ENCODE peak calls at places on chromosomes 7 and 10, in eight cellular contexts. C is MG63, V is iPS DF 6.9, E is fibroblast of lung, B is BE2C, F is GM23248, D is H7, K is adrenal gland. S is an unnamed sample.

GRCh38 chr7:36487756-36488336 is 98.2 kb downstream of the ANLN start:
- DNase-seq in C (no peak), V (no peak), E (peak; percentile 48), B (peak; percentile 26), F (peak; percentile 69), D (peak; percentile 30), K (no peak), S (no peak)

GRCh38 chr7:98357751-98358161 is 43.1 kb downstream of the BAIAP2L1 start:
- DNase-seq in C (peak; percentile 69), V (no peak), E (peak; percentile 84), B (no peak), F (peak; percentile 88), D (no peak), K (peak; percentile 90), S (no peak)

GRCh38 chr7:50771120-50772002 is 11.3 kb downstream of the GRB10 start:
- DNase-seq in C (no peak), V (no peak), E (no peak), B (no peak), F (no peak), D (no peak), K (no peak), S (no peak)

GRCh38 chr10:34334908-34335307 is 480.2 kb downstream of the PARD3 start:
- DNase-seq in C (no peak), V (no peak), E (no peak), B (no peak), F (no peak), D (no peak), K (no peak), S (no peak)

GRCh38 chr7:19143930-19144574 is 1.2 kb downstream of the FERD3L start:
- DNase-seq in C (no peak), V (no peak), E (no peak), B (no peak), F (peak; percentile 7), D (peak; percentile 61), K (no peak), S (no peak)

GRCh38 chr7:4006687-4007086 is 675.4 kb upstream of the FOXK1 start:
- DNase-seq in C (no peak), V (no peak), E (peak; percentile 6), B (no peak), F (no peak), D (no peak), K (peak; percentile 59), S (no peak)

GRCh38 chr7:17369686-17370426 is 71.4 kb downstream of the AHR start:
- DNase-seq in C (peak; percentile 15), V (no peak), E (peak; percentile 87), B (no peak), F (peak; percentile 95), D (no peak), K (no peak), S (no peak)

GRCh38 chr10:8049874-8050560 is 4.5 kb upstream of the GATA3 start:
- DNase-seq in C (no peak), V (no peak), E (no peak), B (no peak), F (no peak), D (peak; percentile 85), K (no peak), S (no peak)

GRCh38 chr7:100629117-100629711 is 12.1 kb downstream of the TFR2 start:
- DNase-seq in C (no peak), V (no peak), E (no peak), B (peak; percentile 75), F (peak; percentile 32), D (peak; percentile 94), K (no peak), S (no peak)

GRCh38 chr10:132385721-132386418 is 11.1 kb upstream of the PWWP2B start:
- DNase-seq in C (no peak), V (no peak), E (no peak), B (no peak), F (no peak), D (peak; percentile 46), K (no peak), S (peak; percentile 12)

GRCh38 chr10:132460071-132460470 is 63.1 kb downstream of the PWWP2B start:
- DNase-seq in C (no peak), V (no peak), E (no peak), B (peak; percentile 4), F (no peak), D (peak; percentile 67), K (no peak), S (peak; percentile 34)

GRCh38 chr10:131726460-131726861 is 174.3 kb upstream of the PPP2R2D start:
- DNase-seq in C (no peak), V (no peak), E (no peak), B (no peak), F (peak; percentile 2), D (peak; percentile 86), K (peak; percentile 82), S (peak; percentile 40)

GRCh38 chr7:35253680-35254495 is at the start of gene TBX20:
- DNase-seq in C (peak; percentile 86), V (no peak), E (peak; percentile 44), B (peak; percentile 91), F (peak; percentile 47), D (peak; percentile 91), K (peak; percentile 83), S (peak; percentile 41)

GRCh38 chr7:121798896-121799295 is 74.1 kb upstream of the PTPRZ1 start:
- DNase-seq in C (no peak), V (peak; percentile 39), E (peak; percentile 45), B (no peak), F (no peak), D (peak; percentile 21), K (no peak), S (no peak)

GRCh38 chr10:113947138-113948011 is 92.9 kb downstream of the NHLRC2 start:
- DNase-seq in C (no peak), V (no peak), E (peak; percentile 43), B (peak; percentile 59), F (no peak), D (no peak), K (no peak), S (no peak)

GRCh38 chr10:22599048-22599561 is 115.3 kb downstream of the PIP4K2A start:
- DNase-seq in C (peak; percentile 33), V (no peak), E (peak; percentile 87), B (no peak), F (peak; percentile 82), D (no peak), K (no peak), S (no peak)

GRCh38 chr7:144384555-144385245 is 18.8 kb downstream of the NOBOX start:
- DNase-seq in C (peak; percentile 12), V (no peak), E (peak; percentile 87), B (no peak), F (no peak), D (no peak), K (peak; percentile 5), S (no peak)

GRCh38 chr10:14906765-14907164 is 28.1 kb downstream of the SUV39H2 start:
- DNase-seq in C (no peak), V (no peak), E (no peak), B (no peak), F (no peak), D (no peak), K (no peak), S (no peak)

GRCh38 chr10:14910953-14911352 is 32.3 kb downstream of the SUV39H2 start:
- DNase-seq in C (no peak), V (no peak), E (no peak), B (no peak), F (no peak), D (no peak), K (no peak), S (no peak)

GRCh38 chr10:14905890-14906289 is 27.2 kb downstream of the SUV39H2 start:
- DNase-seq in C (no peak), V (no peak), E (no peak), B (no peak), F (no peak), D (no peak), K (no peak), S (no peak)

GRCh38 chr10:14904864-14905263 is 26.2 kb downstream of the SUV39H2 start:
- DNase-seq in C (no peak), V (no peak), E (no peak), B (no peak), F (no peak), D (no peak), K (no peak), S (no peak)

GRCh38 chr10:14909101-14909500 is 30.4 kb downstream of the SUV39H2 start:
- DNase-seq in C (no peak), V (no peak), E (no peak), B (no peak), F (no peak), D (no peak), K (no peak), S (no peak)
- H3K36me3 ChIP-seq in C (peaks cover 96% of the 10 kb centered on the region), V (peaks cover 5% of the 10 kb centered on the region), E (peaks cover 8% of the 10 kb centered on the region), B (peaks cover 65% of the 10 kb centered on the region), F (peaks cover 40% of the 10 kb centered on the region), D (peaks cover 10% of the 10 kb centered on the region), K (peaks cover 15% of the 10 kb centered on the region), S (no peaks in the 10 kb centered on the region)

GRCh38 chr7:42929449-42929848 is 2.5 kb downstream of the PSMA2 start:
- DNase-seq in C (no peak), V (no peak), E (no peak), B (no peak), F (no peak), D (no peak), K (no peak), S (no peak)
- H3K36me3 ChIP-seq in C (peaks cover 45% of the 10 kb centered on the region), V (peaks cover 7% of the 10 kb centered on the region), E (peaks cover 3% of the 10 kb centered on the region), B (peaks cover 20% of the 10 kb centered on the region), F (peaks cover 26% of the 10 kb centered on the region), D (peaks cover 21% of the 10 kb centered on the region), K (peaks cover 28% of the 10 kb centered on the region), S (peaks cover 11% of the 10 kb centered on the region)

GRCh38 chr10:86597306-86597705 is 57.0 kb upstream of the OPN4 start:
- DNase-seq in C (no peak), V (no peak), E (no peak), B (no peak), F (no peak), D (no peak), K (no peak), S (no peak)

GRCh38 chr10:86596266-86596665 is 58.1 kb upstream of the OPN4 start:
- DNase-seq in C (peak; percentile 69), V (no peak), E (peak; percentile 27), B (no peak), F (peak; percentile 42), D (no peak), K (no peak), S (no peak)

GRCh38 chr10:86598151-86598550 is 56.2 kb upstream of the OPN4 start:
- DNase-seq in C (no peak), V (no peak), E (peak; percentile 45), B (no peak), F (peak; percentile 49), D (no peak), K (no peak), S (no peak)

GRCh38 chr10:86594535-86594934 is 59.8 kb upstream of the OPN4 start:
- DNase-seq in C (peak; percentile 51), V (no peak), E (peak; percentile 56), B (no peak), F (peak; percentile 44), D (no peak), K (no peak), S (no peak)

DNA sequence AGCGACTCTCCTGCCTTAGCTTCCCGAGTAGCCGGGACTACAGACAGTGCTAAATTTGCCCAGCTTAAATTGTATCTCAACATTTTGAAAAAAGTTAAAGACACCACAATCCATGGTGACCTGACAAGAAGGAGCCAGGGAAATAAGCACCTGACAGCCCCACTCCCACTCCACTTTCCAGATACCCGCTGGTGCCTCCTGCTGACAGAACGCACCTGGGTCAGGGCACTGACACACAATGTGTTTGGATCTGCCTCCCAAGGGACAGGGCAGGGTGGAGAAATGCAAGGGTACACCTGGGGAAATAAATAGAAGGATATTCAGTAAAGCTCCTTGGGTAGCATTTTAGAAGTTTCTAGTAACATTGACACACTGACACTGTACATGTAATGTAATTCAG is 58.9 kb upstream of the OPN4 start:
- DNase-seq in C (no peak), V (no peak), E (no peak), B (no peak), F (no peak), D (no peak), K (no peak), S (no peak)
- H3K36me3 ChIP-seq in C (no peaks in the 10 kb centered on the region), V (no peaks in the 10 kb centered on the region), E (no peaks in the 10 kb centered on the region), B (no peaks in the 10 kb centered on the region), F (no peaks in the 10 kb centered on the region), D (no peaks in the 10 kb centered on the region), K (no peaks in the 10 kb centered on the region), S (no peaks in the 10 kb centered on the region)

GRCh38 chr7:56053379-56053778 is 1.8 kb downstream of the CCT6A start:
- DNase-seq in C (no peak), V (no peak), E (no peak), B (no peak), F (no peak), D (no peak), K (no peak), S (no peak)
- H3K36me3 ChIP-seq in C (peaks cover 64% of the 10 kb centered on the region), V (peaks cover 12% of the 10 kb centered on the region), E (peaks cover 11% of the 10 kb centered on the region), B (peaks cover 60% of the 10 kb centered on the region), F (peaks cover 44% of the 10 kb centered on the region), D (peaks cover 40% of the 10 kb centered on the region), K (peaks cover 59% of the 10 kb centered on the region), S (peaks cover 11% of the 10 kb centered on the region)